ENCODE peak calls at places on chromosomes 4 and X, in four cellular contexts. B, Q, W and N are unnamed samples.

GRCh38 chr4:4981427-4981826 is 37.8 kb downstream of the CYTL1 start:
- DNase-seq in W (peak), B (no peak), Q (no peak), N (no peak)

GRCh38 chr4:7192252-7193039 is at the start of gene SORCS2:
- DNase-seq in W (peak), Q (no peak), B (peak), N (peak)

GRCh38 chr4:10524196-10524833 is 67.1 kb upstream of the ZNF518B start:
- DNase-seq in B (peak), Q (no peak), W (peak), N (no peak)

GRCh38 chr4:91123742-91124141 is 996.5 kb downstream of the CCSER1 start:
- DNase-seq in W (no peak), B (no peak), Q (no peak), N (no peak)

GRCh38 chrX:24063488-24063887 is 8.7 kb downstream of the EIF2S3 start:
- DNase-seq in Q (no peak), B (no peak), W (no peak), N (no peak)

GRCh38 chr4:83334425-83335241 is at the start of gene HPSE:
- DNase-seq in Q (peak), B (peak), W (peak), N (peak)

GRCh38 chr4:153154010-153154975 is 50.0 kb upstream of the TRIM2 start:
- DNase-seq in Q (peak), B (no peak), W (peak), N (no peak)

GRCh38 chrX:14073158-14073557 is 43.5 kb upstream of the GEMIN8 start:
- DNase-seq in W (no peak), B (no peak), Q (no peak), N (no peak)

GRCh38 chr4:163493643-163494359 is 689 bp upstream of the TMA16 start:
- DNase-seq in W (no peak), Q (no peak), B (peak), N (no peak)

GRCh38 chr4:7547368-7548040 is 112.8 kb upstream of the PSAPL1 start:
- DNase-seq in B (no peak), W (no peak), Q (no peak), N (no peak)

GRCh38 chrX:119682019-119682989 is 10.7 kb downstream of the SEPTIN6 start:
- DNase-seq in B (peak), W (no peak), Q (no peak), N (no peak)

GRCh38 chr4:7820031-7820825 is 119.4 kb downstream of the AFAP1 start:
- DNase-seq in W (no peak), Q (no peak), B (no peak), N (no peak)

DNA sequence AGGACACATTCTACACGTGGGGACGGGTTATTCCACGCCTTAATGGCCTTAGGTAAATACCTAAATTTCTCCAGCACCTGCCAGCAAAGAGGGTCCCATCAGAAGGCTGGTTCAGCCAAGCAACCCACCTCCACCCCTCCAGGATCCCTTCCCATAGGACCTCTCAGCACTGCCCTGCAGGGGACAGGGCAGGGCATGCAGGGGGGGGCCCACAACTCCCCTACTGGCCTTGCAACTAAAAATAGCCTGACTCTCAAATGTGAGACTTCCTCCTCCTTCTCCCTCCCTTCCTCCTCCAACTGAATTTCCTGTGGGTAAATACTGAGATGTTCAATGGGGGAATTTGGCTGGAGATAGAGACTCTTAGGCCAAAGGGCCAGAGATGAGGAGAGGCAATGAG is 6.3 kb downstream of the LAS1L start:
- DNase-seq in B (no peak), W (no peak), Q (no peak), N (no peak)
- TF ChIP-seq CTCF in B (no peak), W (no peak), Q (no peak), N (no peak)

DNA sequence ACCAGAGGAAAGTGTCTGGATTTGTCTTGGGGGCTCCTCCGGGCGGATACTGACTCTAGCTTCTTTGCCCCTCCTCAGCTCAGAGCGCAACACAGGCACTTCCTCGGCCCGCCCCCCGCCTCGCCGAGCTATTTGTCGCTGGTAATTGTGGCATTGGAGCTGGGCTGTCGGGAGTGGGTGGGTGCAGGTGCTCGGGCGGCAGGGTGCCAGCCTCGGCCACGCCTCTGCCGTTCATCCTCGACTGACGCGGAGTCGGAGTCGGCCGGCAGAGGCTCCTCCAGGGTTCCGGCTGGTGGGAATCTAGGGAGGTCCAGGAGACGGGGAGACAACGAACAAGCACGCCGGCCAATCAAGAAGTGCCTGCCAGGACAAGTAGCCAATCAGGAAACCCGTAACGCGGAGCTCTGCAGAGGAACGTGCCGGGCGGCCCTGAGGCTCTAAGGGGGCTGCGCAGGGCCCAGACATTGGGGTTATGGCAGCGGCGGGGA is 3.9 kb upstream of the SYN1 start:
- DNase-seq in B (peak), W (peak), Q (peak), N (no peak)
- H3K4me3 ChIP-seq in B (no peak), W (peak), Q (peak), N (peak)

GRCh38 chrX:68918202-68918601 is 89.4 kb downstream of the EFNB1 start:
- DNase-seq in B (no peak), Q (no peak), W (no peak), N (no peak)
- TF ChIP-seq CTCF in B (no peak), Q (peak), W (no peak), N (no peak)

DNA sequence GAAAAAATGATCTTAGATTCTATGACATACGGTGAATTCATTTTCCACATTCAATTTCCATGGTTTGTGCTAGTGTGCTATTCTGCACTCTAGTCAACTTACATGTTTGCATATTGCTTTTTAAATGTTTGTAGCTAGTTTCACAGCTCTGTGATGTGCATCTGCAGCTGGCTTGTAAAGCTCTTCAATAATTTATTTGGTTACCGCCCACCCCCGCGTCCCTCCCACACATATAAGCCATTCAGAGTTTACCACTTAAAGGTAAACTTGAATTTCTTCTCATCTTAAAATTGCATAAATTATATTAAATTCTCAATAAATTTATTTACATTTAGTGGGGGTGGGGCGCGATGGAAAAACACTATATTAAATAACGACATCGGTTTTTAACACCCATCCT is 291 bp upstream of the NBDY start:
- DNase-seq in W (peak), B (peak), Q (no peak), N (no peak)
- H3K4me3 ChIP-seq in W (peak), B (peak), Q (peak), N (peak)

GRCh38 chr4:110671679-110672078 is 48.8 kb upstream of the PITX2 start:
- DNase-seq in B (no peak), W (no peak), Q (no peak), N (no peak)
- TF ChIP-seq CTCF in B (no peak), W (no peak), Q (no peak), N (no peak)

DNA sequence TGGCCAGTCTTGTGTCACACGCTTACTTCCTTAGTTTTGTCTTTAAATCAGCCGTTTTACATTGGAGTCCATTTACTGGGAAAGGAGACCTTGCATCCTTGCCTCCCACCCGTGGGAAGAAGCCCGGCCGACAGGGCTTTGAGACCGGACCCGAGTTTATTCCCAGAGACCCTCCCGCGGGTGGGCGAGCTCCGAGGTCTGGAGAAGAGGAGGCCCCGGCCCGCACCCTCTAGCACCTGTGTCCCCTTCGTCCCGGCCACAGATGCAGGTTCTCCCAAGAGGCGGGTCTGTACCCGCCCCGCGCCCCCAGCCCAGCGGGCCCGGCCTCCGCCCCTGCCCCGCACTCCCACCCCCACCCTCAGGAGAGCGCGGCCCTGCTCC is 3.8 kb upstream of the SLC26A1 start:
- DNase-seq in W (no peak), Q (no peak), B (no peak), N (no peak)
- H3K4me3 ChIP-seq in W (no peak), Q (peak), B (no peak), N (peak)

GRCh38 chr4:42401171-42401570 is 3.9 kb downstream of the SHISA3 start:
- DNase-seq in B (no peak), Q (no peak), W (no peak), N (no peak)
- TF ChIP-seq CTCF in B (no peak), Q (peak), W (peak), N (no peak)

DNA sequence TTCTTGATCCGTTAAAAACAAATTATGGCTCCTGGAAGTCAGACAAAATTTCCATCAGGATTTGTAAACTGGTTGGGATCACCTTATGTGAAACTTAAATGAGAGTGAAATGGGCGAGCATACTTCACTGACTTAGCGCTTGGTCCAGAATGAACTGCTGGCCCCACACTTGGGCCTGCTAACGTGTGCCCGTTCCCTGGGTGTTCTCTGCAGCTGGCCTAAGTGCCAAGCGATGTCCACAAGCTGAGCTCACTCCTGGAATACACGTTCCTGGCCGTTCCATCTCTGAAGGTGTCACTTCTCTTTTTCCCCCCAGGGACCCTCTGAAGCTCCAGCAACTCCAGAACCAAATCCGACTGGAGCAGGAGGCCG is 132.7 kb downstream of the CBR4 start:
- DNase-seq in Q (no peak), W (no peak), B (no peak), N (no peak)
- H3K4me3 ChIP-seq in Q (peak), W (no peak), B (no peak), N (peak)